ENCODE peak calls at places on chromosomes 5 and 9, in nine cellular contexts. Z, W, X, K, N, Q, H, V and D are unnamed samples.
A peak's percentile ranks its signal among the peaks of the same experiment; 100 is the strongest.

GRCh38 chr5:98454407-98454806 is 319.1 kb upstream of the RGMB start:
- DNase-seq in Z (no peak), W (no peak), X (no peak), K (no peak), N (no peak), Q (no peak), H (no peak), V (no peak), D (no peak)

GRCh38 chr5:123035320-123035949 is 1.1 kb downstream of the PPIC start:
- DNase-seq in Z (no peak), W (peak; percentile 25), X (no peak), K (no peak), N (peak; percentile 21), Q (peak; percentile 64), H (no peak), V (peak; percentile 27), D (no peak)

GRCh38 chr5:176744584-176744965 is 65.8 kb upstream of the UNC5A start:
- DNase-seq in Z (no peak), W (no peak), X (no peak), K (peak; percentile 48), N (no peak), Q (no peak), H (no peak), V (no peak), D (no peak)

GRCh38 chr9:133979124-133979920 is 12.8 kb downstream of the VAV2 start:
- DNase-seq in Z (no peak), W (no peak), X (no peak), K (no peak), N (no peak), Q (peak; percentile 12), H (no peak), V (no peak), D (no peak)

GRCh38 chr5:53331463-53331862 is 149.0 kb upstream of the FST start:
- DNase-seq in Z (peak; percentile 99), W (peak; percentile 77), X (no peak), K (no peak), N (no peak), Q (no peak), H (no peak), V (peak; percentile 76), D (no peak)

GRCh38 chr5:25544652-25545249 is 900.0 kb upstream of the CDH10 start:
- DNase-seq in Z (no peak), W (no peak), X (no peak), K (peak; percentile 23), N (no peak), Q (peak; percentile 57), H (no peak), V (peak; percentile 75), D (no peak)

GRCh38 chr5:143404416-143405062 is 1.1 kb upstream of the NR3C1 start:
- DNase-seq in Z (peak; percentile 46), W (peak; percentile 84), X (no peak), K (peak; percentile 84), N (peak; percentile 90), Q (peak; percentile 59), H (peak; percentile 59), V (peak; percentile 60), D (peak; percentile 66)

GRCh38 chr5:63822633-63823032 is 139.6 kb downstream of the HTR1A start:
- DNase-seq in Z (no peak), W (no peak), X (no peak), K (no peak), N (no peak), Q (no peak), H (no peak), V (peak; percentile 3), D (no peak)

GRCh38 chr5:121890297-121890858 is 38.7 kb downstream of the FTMT start:
- DNase-seq in Z (no peak), W (no peak), X (no peak), K (no peak), N (no peak), Q (peak; percentile 16), H (no peak), V (no peak), D (no peak)

GRCh38 chr5:10838038-10838437 is 77.0 kb upstream of the DAP start:
- DNase-seq in Z (no peak), W (peak; percentile 41), X (no peak), K (no peak), N (no peak), Q (no peak), H (no peak), V (no peak), D (no peak)

GRCh38 chr9:111843971-111844370 is 49.2 kb upstream of the SHOC1 start:
- DNase-seq in Z (peak; percentile 82), W (no peak), X (no peak), K (no peak), N (no peak), Q (no peak), H (no peak), V (no peak), D (no peak)

GRCh38 chr5:72648511-72648910 is 141.3 kb upstream of the ZNF366 start:
- DNase-seq in Z (no peak), W (no peak), X (no peak), K (peak; percentile 87), N (no peak), Q (no peak), H (no peak), V (peak; percentile 21), D (no peak)

GRCh38 chr9:100217536-100217935 is 118.5 kb downstream of the INVS start:
- DNase-seq in Z (no peak), W (no peak), X (no peak), K (no peak), N (no peak), Q (no peak), H (no peak), V (no peak), D (no peak)

GRCh38 chr9:110029422-110029814 is 178.5 kb downstream of the C9orf152 start:
- DNase-seq in Z (peak; percentile 71), W (peak; percentile 91), X (no peak), K (no peak), N (peak; percentile 80), Q (no peak), H (no peak), V (peak; percentile 94), D (no peak)

GRCh38 chr5:50440651-50441478 is at the start of gene EMB:
- DNase-seq in Z (no peak), W (no peak), X (peak; percentile 66), K (no peak), N (peak; percentile 8), Q (peak; percentile 84), H (peak; percentile 60), V (no peak), D (peak; percentile 78)

GRCh38 chr5:11054014-11054413 is 293.0 kb upstream of the DAP start:
- DNase-seq in Z (no peak), W (no peak), X (no peak), K (no peak), N (no peak), Q (no peak), H (no peak), V (no peak), D (no peak)

GRCh38 chr5:8981016-8981415 is 564.9 kb downstream of the SEMA5A start:
- DNase-seq in Z (peak; percentile 82), W (no peak), X (no peak), K (no peak), N (no peak), Q (no peak), H (no peak), V (no peak), D (no peak)

GRCh38 chr5:151670953-151671636 is 15.6 kb downstream of the SPARC start:
- DNase-seq in Z (no peak), W (no peak), X (no peak), K (peak; percentile 29), N (no peak), Q (no peak), H (no peak), V (peak; percentile 96), D (no peak)

GRCh38 chr5:6943197-6943596 is 230.0 kb downstream of the TENT4A start:
- DNase-seq in Z (no peak), W (no peak), X (no peak), K (no peak), N (no peak), Q (no peak), H (no peak), V (no peak), D (no peak)

GRCh38 chr5:96664669-96665068 is 2.5 kb downstream of the CAST start:
- DNase-seq in Z (no peak), W (no peak), X (no peak), K (no peak), N (no peak), Q (no peak), H (no peak), V (no peak), D (no peak)

GRCh38 chr9:130940693-130941576 is 1.9 kb upstream of the FIBCD1 start:
- DNase-seq in Z (peak; percentile 82), W (no peak), X (peak; percentile 53), K (no peak), N (no peak), Q (peak; percentile 98), H (peak; percentile 34), V (peak; percentile 36), D (peak; percentile 83)

GRCh38 chr5:54760182-54760935 is 225.0 kb downstream of the ESM1 start:
- DNase-seq in Z (no peak), W (peak; percentile 58), X (no peak), K (no peak), N (peak; percentile 44), Q (no peak), H (no peak), V (peak; percentile 28), D (no peak)

GRCh38 chr5:5126444-5126843 is 13.7 kb upstream of the ADAMTS16 start:
- DNase-seq in Z (peak; percentile 70), W (no peak), X (no peak), K (no peak), N (peak; percentile 10), Q (no peak), H (no peak), V (peak; percentile 74), D (no peak)

GRCh38 chr9:130974697-130975096 is 34.3 kb upstream of the LAMC3 start:
- DNase-seq in Z (no peak), W (no peak), X (no peak), K (no peak), N (no peak), Q (no peak), H (no peak), V (no peak), D (no peak)

GRCh38 chr5:35405938-35406337 is 175.7 kb upstream of the PRLR start:
- DNase-seq in Z (no peak), W (no peak), X (no peak), K (no peak), N (no peak), Q (no peak), H (no peak), V (no peak), D (no peak)

GRCh38 chr5:143233020-143233419 is 170.5 kb downstream of the NR3C1 start:
- DNase-seq in Z (no peak), W (no peak), X (no peak), K (no peak), N (peak; percentile 92), Q (no peak), H (no peak), V (no peak), D (no peak)

GRCh38 chr5:76714771-76715483 is 999 bp upstream of the F2R start:
- DNase-seq in Z (no peak), W (no peak), X (no peak), K (no peak), N (no peak), Q (peak; percentile 54), H (no peak), V (no peak), D (no peak)

GRCh38 chr9:35227283-35227682 is 65.5 kb downstream of the UNC13B start:
- DNase-seq in Z (no peak), W (no peak), X (no peak), K (no peak), N (no peak), Q (no peak), H (no peak), V (no peak), D (no peak)

GRCh38 chr9:124215551-124215910 is 42.2 kb upstream of the NEK6 start:
- DNase-seq in Z (no peak), W (no peak), X (no peak), K (no peak), N (no peak), Q (no peak), H (no peak), V (no peak), D (no peak)

GRCh38 chr5:139636207-139636792 is 11.8 kb upstream of the CXXC5 start:
- DNase-seq in Z (no peak), W (no peak), X (no peak), K (no peak), N (no peak), Q (no peak), H (peak; percentile 44), V (no peak), D (peak; percentile 66)

GRCh38 chr9:113933188-113933587 is 57.1 kb downstream of the ZNF618 start:
- DNase-seq in Z (no peak), W (peak; percentile 25), X (no peak), K (no peak), N (peak; percentile 67), Q (no peak), H (no peak), V (no peak), D (no peak)